ENCODE peak calls at places on chromosome 7, in six cellular contexts. N, Z, H, S, F and C are unnamed samples. For H3K36me3, the result is how much of the 10 kb centered on the place peaks cover.

GRCh38 chr7:149725916-149726315 is 47.5 kb downstream of the ZNF467 start:
- DNase-seq in N (no peak), Z (no peak), H (peak), S (no peak), F (no peak), C (no peak)

GRCh38 chr7:117071597-117071996 is 118.3 kb downstream of the ST7 start:
- DNase-seq in N (no peak), Z (no peak), H (no peak), S (no peak), F (no peak), C (no peak)

GRCh38 chr7:83677180-83677866 is 28.4 kb upstream of the SEMA3E start:
- DNase-seq in N (no peak), Z (peak), H (no peak), S (peak), F (no peak), C (no peak)

GRCh38 chr7:158811461-158811860 is 17.8 kb downstream of the ESYT2 start:
- DNase-seq in N (no peak), Z (no peak), H (no peak), S (no peak), F (peak), C (no peak)

GRCh38 chr7:119046068-119046467 is 821.6 kb downstream of the ANKRD7 start:
- DNase-seq in N (no peak), Z (no peak), H (no peak), S (no peak), F (no peak), C (no peak)

GRCh38 chr7:46091071-46091470 is 170.0 kb upstream of the IGFBP3 start:
- DNase-seq in N (no peak), Z (no peak), H (no peak), S (no peak), F (no peak), C (no peak)

GRCh38 chr7:77989981-77990566 is 191.5 kb downstream of the PHTF2 start:
- DNase-seq in N (no peak), Z (no peak), H (no peak), S (peak), F (no peak), C (no peak)

GRCh38 chr7:108442039-108442568 is 14.1 kb downstream of the NRCAM start:
- DNase-seq in N (no peak), Z (peak), H (no peak), S (no peak), F (peak), C (no peak)

GRCh38 chr7:1897076-1897860 is 227.2 kb downstream of the ELFN1 start:
- DNase-seq in N (no peak), Z (no peak), H (no peak), S (no peak), F (no peak), C (no peak)

GRCh38 chr7:28145931-28146330 is 34.7 kb downstream of the JAZF1 start:
- DNase-seq in N (no peak), Z (no peak), H (no peak), S (peak), F (no peak), C (no peak)

GRCh38 chr7:135672560-135673359 is 10.4 kb downstream of the STMP1 start:
- DNase-seq in N (no peak), Z (peak), H (no peak), S (no peak), F (no peak), C (no peak)

DNA sequence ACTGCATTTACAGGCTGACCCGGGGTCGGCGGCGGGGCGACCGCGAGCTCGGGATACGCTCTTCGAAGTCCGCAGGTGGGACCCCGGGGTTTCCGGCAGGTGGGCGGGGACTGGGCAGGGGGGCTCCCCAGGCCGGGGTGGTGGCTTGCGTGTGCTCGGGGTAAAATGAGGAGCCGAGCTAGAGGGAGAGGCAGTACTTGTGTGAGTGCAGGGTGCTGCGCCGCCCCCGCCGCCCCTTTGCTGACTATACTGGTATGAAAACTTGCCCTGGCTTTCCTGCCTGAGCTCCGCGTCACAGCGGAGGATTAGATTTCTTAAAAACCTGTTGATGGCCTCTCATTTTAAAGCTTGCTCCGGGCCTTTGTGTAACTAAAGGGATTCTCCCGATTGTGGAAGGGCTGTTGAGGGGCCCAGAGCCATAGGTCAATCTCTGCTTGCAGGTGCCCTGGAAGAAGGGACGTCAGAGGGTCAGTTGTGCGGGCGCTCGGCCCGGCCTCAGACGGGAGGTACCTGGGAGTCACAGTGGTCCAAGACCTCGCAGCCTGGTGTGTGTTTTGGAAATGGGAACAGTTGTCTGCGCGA is 488 bp downstream of the ARMC10 start:
- DNase-seq in N (peak), Z (peak), H (peak), S (peak), F (peak), C (peak)
- TF ChIP-seq POLR2A in N (no peak), Z (no peak), H (no peak), S (no peak), F (no peak), C (no peak)

DNA sequence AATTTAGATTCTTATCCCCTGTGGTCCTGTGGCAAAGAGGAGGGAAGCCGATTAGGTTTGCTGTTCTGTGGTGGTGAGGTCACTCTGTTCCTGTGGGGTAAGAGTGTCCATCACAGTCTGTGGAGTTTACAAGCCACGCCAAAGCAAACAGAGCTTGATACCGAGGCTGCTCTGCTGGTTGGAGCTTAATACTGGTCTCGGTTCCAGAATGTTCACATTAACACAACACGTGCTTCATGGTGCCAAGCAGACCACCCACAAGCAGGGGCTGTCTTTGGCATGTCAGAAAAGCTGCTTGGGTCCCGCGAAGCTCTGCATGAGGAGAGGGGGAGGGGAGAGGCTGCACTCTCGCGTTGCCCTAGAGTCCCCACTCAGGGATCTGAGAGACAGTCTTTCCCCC is 47.5 kb downstream of the DNAJB6 start:
- DNase-seq in N (no peak), Z (no peak), H (no peak), S (peak), F (no peak), C (no peak)
- H3K36me3 ChIP-seq in N (under half), Z (under half), H (half or more), S (half or more), F (under half), C (under half)

DNA sequence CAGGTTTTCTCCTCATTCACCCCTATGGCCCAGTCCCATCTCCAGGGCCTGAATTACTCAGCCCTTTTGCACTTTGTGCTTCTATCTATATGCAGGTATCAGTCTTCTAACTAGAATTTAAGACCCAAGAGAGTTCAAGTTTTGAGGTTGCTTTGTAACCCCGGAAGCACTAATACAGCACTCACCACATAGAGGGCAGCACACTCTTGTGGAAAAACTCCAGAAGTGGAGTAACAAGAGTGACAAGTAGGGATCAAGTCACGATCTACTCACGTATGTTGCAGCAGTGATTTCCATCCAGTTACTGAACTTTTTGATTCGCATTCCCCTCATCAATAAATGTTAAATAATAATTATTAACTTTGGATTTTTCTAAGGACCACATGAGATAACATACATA is 151.0 kb downstream of the CHCHD3 start:
- DNase-seq in N (no peak), Z (peak), H (no peak), S (no peak), F (no peak), C (no peak)
- TF ChIP-seq CTCF in N (no peak), Z (peak), H (no peak), S (no peak), F (no peak), C (no peak)

GRCh38 chr7:5421626-5422323 is 1.9 kb downstream of the TNRC18 start:
- DNase-seq in N (peak), Z (peak), H (peak), S (peak), F (peak), C (peak)
- TF ChIP-seq POLR2A in N (no peak), Z (no peak), H (no peak), S (no peak), F (no peak), C (peak)

DNA sequence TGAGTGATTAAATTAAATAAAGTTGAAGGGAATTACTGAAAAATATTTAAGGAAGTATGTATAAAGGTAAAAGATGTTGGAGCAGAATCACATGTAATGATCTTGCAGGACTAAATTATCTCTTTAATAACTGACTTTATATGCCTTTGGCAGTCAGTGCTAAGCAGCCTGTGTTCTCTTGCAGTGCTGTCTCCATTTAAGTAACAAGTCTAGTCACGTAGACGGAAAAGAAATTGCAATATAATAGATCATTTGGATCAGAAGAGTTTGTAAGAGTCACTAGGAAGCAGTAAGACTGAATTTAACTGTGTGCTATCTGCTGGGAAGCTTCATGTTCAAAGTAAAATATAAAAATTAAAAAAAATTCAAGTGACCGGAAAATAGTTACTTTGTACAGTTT is 21.4 kb downstream of the BZW2 start:
- DNase-seq in N (no peak), Z (no peak), H (no peak), S (no peak), F (no peak), C (no peak)
- H3K36me3 ChIP-seq in N (under half), Z (under half), H (under half), S (under half), F (under half), C (under half)

DNA sequence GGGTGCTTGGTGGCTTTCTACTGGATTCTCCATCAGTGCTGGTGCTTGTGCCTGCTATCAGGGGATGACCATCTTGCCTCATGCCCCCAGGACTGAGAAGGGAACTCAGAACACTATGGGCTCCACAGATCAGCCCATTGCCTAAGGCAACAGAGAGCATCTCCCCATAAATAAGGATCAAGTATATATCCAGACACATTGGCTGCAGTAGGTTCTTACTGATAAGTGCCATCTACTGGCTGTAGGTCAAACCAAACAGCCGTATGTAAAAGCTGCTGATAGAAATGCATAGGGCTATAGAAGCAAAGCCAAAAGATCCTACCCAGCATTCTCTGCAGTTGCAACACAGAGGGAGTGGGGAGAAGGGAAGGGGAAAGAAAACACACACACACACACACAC is 153.7 kb downstream of the CDK14 start:
- DNase-seq in N (no peak), Z (peak), H (no peak), S (no peak), F (no peak), C (no peak)
- TF ChIP-seq CTCF in N (no peak), Z (no peak), H (no peak), S (no peak), F (no peak), C (no peak)